ENCODE peak calls at places on chromosomes 2 and 18, in six cellular contexts. X, I, J, M, O and D are unnamed samples.

GRCh38 chr2:63840081-63840784 is 1.5 kb upstream of the UGP2 start:
- DNase-seq in X (no peak), I (no peak), J (peak), M (no peak), O (no peak), D (no peak)

GRCh38 chr2:66688951-66689350 is 254.0 kb downstream of the MEIS1 start:
- DNase-seq in X (no peak), I (no peak), J (no peak), M (no peak), O (no peak), D (no peak)

GRCh38 chr2:69731147-69731546 is 10.8 kb upstream of the ANXA4 start:
- DNase-seq in X (no peak), I (no peak), J (no peak), M (no peak), O (no peak), D (no peak)

GRCh38 chr2:220437938-220438337 is 810.5 kb downstream of the SLC4A3 start:
- DNase-seq in X (no peak), I (no peak), J (no peak), M (no peak), O (no peak), D (no peak)

GRCh38 chr2:106969777-106970176 is 83.8 kb upstream of the ST6GAL2 start:
- DNase-seq in X (no peak), I (no peak), J (no peak), M (no peak), O (no peak), D (no peak)

GRCh38 chr18:9535430-9535972 is 60.2 kb downstream of the RALBP1 start:
- DNase-seq in X (no peak), I (no peak), J (no peak), M (peak), O (no peak), D (no peak)

GRCh38 chr2:162963156-162963555 is 124.6 kb upstream of the KCNH7 start:
- DNase-seq in X (no peak), I (no peak), J (no peak), M (no peak), O (no peak), D (no peak)

GRCh38 chr2:233117351-233117750 is 57.2 kb downstream of the INPP5D start:
- DNase-seq in X (no peak), I (peak), J (peak), M (no peak), O (no peak), D (no peak)

GRCh38 chr18:44679912-44680270 is 797 bp upstream of the SETBP1 start:
- DNase-seq in X (peak), I (peak), J (peak), M (peak), O (no peak), D (peak)

DNA sequence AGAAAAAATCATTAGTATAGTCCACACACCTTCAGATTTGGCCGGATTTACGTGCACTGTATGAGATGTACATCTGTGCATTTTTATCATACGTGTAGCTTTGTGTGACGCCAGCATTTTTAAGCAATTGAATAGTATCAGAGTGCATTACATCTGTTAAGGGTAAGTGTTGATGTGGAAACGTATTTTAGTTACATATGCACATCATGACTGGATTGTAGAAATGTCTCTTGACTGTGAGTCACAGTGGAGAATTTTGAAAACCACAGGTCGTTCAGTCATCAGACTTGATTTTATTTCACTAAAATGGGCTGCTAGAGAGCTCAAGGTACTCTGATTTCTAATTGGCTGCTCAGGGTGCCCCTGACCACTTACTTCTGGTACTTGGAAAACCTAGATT is 5.4 kb upstream of the GPBAR1 start:
- DNase-seq in X (no peak), I (peak), J (no peak), M (no peak), O (no peak), D (no peak)
- TF ChIP-seq POLR2A in X (no peak), I (no peak), J (no peak), M (no peak), O (no peak), D (no peak)

GRCh38 chr2:54455584-54456525 is at the start of gene SPTBN1:
- DNase-seq in X (peak), I (peak), J (peak), M (peak), O (peak), D (peak)
- TF ChIP-seq POLR2A in X (no peak), I (peak), J (no peak), M (peak), O (no peak), D (peak)

GRCh38 chr2:46997329-46997728 is 81.7 kb upstream of the MCFD2 start:
- DNase-seq in X (no peak), I (no peak), J (no peak), M (no peak), O (no peak), D (no peak)

GRCh38 chr2:46996300-46996843 is 80.8 kb upstream of the MCFD2 start:
- DNase-seq in X (no peak), I (no peak), J (no peak), M (no peak), O (no peak), D (no peak)

GRCh38 chr2:46999084-46999483 is 83.5 kb upstream of the MCFD2 start:
- DNase-seq in X (no peak), I (no peak), J (no peak), M (no peak), O (no peak), D (no peak)

GRCh38 chr2:46998551-46998950 is 82.9 kb upstream of the MCFD2 start:
- DNase-seq in X (no peak), I (no peak), J (no peak), M (no peak), O (no peak), D (no peak)

DNA sequence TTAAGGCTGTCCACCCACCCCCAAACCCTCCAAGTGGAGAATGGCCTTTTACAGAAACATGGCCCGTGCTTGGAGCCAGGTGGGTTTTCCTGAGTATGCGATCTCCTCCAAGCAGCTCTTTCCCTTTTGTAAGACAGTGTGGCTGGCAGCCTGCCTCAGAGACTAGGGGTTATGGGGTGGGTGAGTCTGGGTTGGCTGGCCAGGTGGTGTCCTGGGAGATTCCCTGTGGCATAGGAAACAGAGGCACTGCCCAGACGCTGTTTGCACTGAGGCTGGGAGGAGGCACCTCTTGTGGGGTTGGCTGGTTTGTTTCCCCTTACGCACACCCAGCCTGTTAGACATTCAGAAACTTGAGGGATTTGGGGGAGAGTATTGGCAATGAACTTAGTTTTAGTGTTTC is 82.3 kb upstream of the MCFD2 start:
- DNase-seq in X (no peak), I (no peak), J (no peak), M (no peak), O (no peak), D (no peak)
- TF ChIP-seq POLR2A in X (no peak), I (no peak), J (no peak), M (no peak), O (no peak), D (no peak)

DNA sequence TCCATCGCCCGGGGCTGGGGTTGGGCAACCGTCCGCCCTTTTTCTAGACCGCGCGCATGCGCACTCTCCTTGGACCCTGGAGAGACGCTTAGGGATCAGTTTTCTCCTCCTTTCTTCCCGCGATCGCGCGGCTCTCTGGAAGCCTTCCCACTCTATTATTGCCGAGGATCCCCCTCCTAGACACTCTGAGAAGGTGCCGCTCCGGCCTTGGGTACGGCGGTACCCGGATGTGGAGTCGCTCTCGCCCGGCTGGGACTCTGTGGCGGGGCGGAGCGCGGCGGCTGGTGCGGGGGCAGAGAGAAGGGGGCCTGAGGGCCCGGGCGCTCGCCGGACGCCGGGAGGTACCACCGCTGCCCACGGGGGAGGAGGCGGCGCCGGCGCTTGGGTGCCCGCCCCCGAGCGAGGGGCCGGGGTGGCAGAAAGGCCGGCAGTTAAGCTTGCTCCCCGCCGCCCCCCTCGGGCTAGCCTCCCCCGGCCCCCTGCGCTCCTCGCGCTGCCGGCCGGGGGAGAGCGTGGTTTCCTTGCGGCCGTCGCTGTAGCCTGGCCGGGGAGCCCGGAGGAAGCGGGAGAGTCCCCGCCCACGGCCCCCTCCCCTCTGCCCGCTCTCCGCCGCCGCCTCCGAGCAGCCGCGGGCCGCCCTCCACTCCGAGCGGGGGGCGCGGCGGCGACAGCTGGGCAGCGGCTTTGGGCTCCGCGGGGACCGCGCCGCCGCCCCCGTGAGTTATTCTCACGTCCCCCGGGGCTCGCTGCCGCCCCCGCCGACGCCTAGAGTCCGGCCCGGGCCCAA is at the start of gene MIB1:
- DNase-seq in X (no peak), I (peak), J (peak), M (peak), O (peak), D (peak)
- TF ChIP-seq POLR2A in X (peak), I (peak), J (peak), M (peak), O (peak), D (peak)

DNA sequence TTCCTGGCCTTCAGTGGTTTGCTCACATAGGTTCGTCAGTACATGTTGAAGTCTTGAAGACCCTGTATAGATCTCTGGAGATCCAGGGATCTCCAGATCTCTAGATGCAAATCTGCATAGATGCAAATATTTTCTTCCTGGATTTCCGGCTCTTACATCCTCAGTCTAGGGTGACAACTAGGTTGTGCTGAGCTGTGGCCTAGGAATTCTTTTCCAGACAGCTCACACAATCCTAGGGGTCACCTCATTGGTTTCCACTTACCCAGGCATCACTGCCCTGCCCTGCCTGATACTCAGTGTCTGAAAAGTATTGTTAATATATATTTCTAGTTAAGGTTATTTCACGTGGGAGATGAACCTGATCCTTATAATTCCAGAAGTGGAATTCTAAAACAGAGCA is 105.1 kb upstream of the TTC27 start:
- DNase-seq in X (no peak), I (no peak), J (no peak), M (no peak), O (no peak), D (no peak)
- TF ChIP-seq POLR2A in X (no peak), I (no peak), J (no peak), M (no peak), O (no peak), D (no peak)